ENCODE peak calls at places on chromosomes 7 and 10, in four cellular contexts. S, Y, H and T are unnamed samples. For H3K4me1 and H3K36me3, the result is how much of the 10 kb centered on the place peaks cover.

GRCh38 chr10:47230957-47231356 is 69.0 kb upstream of the GDF10 start:
- DNase-seq in H (no peak), S (no peak), Y (no peak), T (no peak)

GRCh38 chr7:156614434-156615264 is 25.9 kb upstream of the RNF32 start:
- DNase-seq in H (no peak), Y (no peak), S (no peak), T (no peak)

GRCh38 chr10:49655099-49655498 is 24.4 kb upstream of the C10orf53 start:
- DNase-seq in H (no peak), S (no peak), Y (no peak), T (no peak)

GRCh38 chr7:114703677-114704076 is 218.2 kb upstream of the MDFIC start:
- DNase-seq in H (no peak), Y (no peak), S (peak), T (no peak)

GRCh38 chr10:6778992-6779701 is 199.1 kb upstream of the PRKCQ start:
- DNase-seq in H (peak), S (peak), Y (no peak), T (no peak)

GRCh38 chr10:50653142-50653541 is 29.4 kb upstream of the SGMS1 start:
- DNase-seq in Y (no peak), H (no peak), S (peak), T (no peak)

GRCh38 chr10:61943699-61944444 is 42.4 kb downstream of the ARID5B start:
- DNase-seq in H (no peak), S (peak), Y (no peak), T (no peak)

GRCh38 chr7:5083291-5083690 is 37.6 kb downstream of the RBAK start:
- DNase-seq in H (no peak), Y (no peak), S (no peak), T (no peak)

GRCh38 chr7:18126274-18126673 is 98.6 kb upstream of the PRPS1L1 start:
- DNase-seq in S (no peak), Y (no peak), H (no peak), T (no peak)

GRCh38 chr7:96120445-96120844 is 201.5 kb downstream of the SLC25A13 start:
- DNase-seq in Y (no peak), S (no peak), H (no peak), T (no peak)

GRCh38 chr10:42984761-42985325 is 92.0 kb upstream of the RET start:
- DNase-seq in S (no peak), H (no peak), Y (no peak), T (no peak)

GRCh38 chr10:132518572-132519381 is 18.8 kb upstream of the INPP5A start:
- DNase-seq in S (no peak), Y (peak), H (no peak), T (peak)

GRCh38 chr10:127125331-127125730 is 71.1 kb downstream of the INSYN2A start:
- DNase-seq in Y (no peak), H (no peak), S (no peak), T (no peak)

GRCh38 chr10:103273026-103273425 is 3.9 kb upstream of the INA start:
- DNase-seq in Y (no peak), H (peak), S (peak), T (no peak)

GRCh38 chr7:47513741-47514241 is 68.1 kb downstream of the TNS3 start:
- DNase-seq in S (peak), Y (no peak), H (no peak), T (no peak)

GRCh38 chr10:87654212-87654611 is 5.5 kb upstream of the PAPSS2 start:
- DNase-seq in H (no peak), Y (no peak), S (no peak), T (no peak)

GRCh38 chr7:73830872-73831655 is at the start of gene CLDN4:
- DNase-seq in Y (no peak), S (no peak), H (no peak), T (no peak)

GRCh38 chr10:63128443-63128842 is 4.7 kb upstream of the NRBF2 start:
- DNase-seq in S (peak), Y (no peak), H (no peak), T (no peak)

GRCh38 chr10:119330342-119330741 is 123.0 kb downstream of the GRK5 start:
- DNase-seq in S (no peak), H (no peak), Y (no peak), T (no peak)

GRCh38 chr7:135260930-135261721 is 27.5 kb downstream of the STRA8 start:
- DNase-seq in Y (no peak), H (no peak), S (no peak), T (no peak)

GRCh38 chr7:95059842-95060313 is 152.5 kb downstream of the PPP1R9A start:
- DNase-seq in S (no peak), H (no peak), Y (no peak), T (peak)

GRCh38 chr7:119175916-119176627 is 951.6 kb downstream of the ANKRD7 start:
- DNase-seq in Y (no peak), S (peak), H (peak), T (peak)

GRCh38 chr10:99921948-99922347 is 87.8 kb downstream of the DNMBP start:
- DNase-seq in H (no peak), Y (no peak), S (no peak), T (no peak)

GRCh38 chr7:28586736-28587135 is 174.4 kb downstream of the CREB5 start:
- DNase-seq in S (no peak), H (no peak), Y (no peak), T (no peak)

GRCh38 chr7:47314728-47315601 is 266.9 kb downstream of the TNS3 start:
- DNase-seq in Y (no peak), S (peak), H (no peak), T (peak)

GRCh38 chr10:86071758-86072157 is 294.8 kb downstream of the GRID1 start:
- DNase-seq in S (no peak), Y (no peak), H (no peak), T (no peak)

GRCh38 chr7:48424731-48425130 is 253.5 kb downstream of the ABCA13 start:
- DNase-seq in H (no peak), S (no peak), Y (no peak), T (no peak)

GRCh38 chr7:78530351-78530750 is 731.8 kb downstream of the PHTF2 start:
- DNase-seq in S (peak), Y (no peak), H (no peak), T (no peak)

GRCh38 chr7:116101709-116102108 is 71.1 kb upstream of the TFEC start:
- DNase-seq in H (no peak), Y (no peak), S (peak), T (no peak)

GRCh38 chr7:7719235-7719634 is 828 bp upstream of the RPA3 start:
- DNase-seq in Y (no peak), S (peak), H (peak), T (no peak)

GRCh38 chr10:103800789-103801540 is 54.4 kb downstream of the SH3PXD2A start:
- DNase-seq in H (peak), Y (no peak), S (no peak), T (no peak)

GRCh38 chr7:139753693-139754111 is 24.1 kb downstream of the HIPK2 start:
- DNase-seq in H (no peak), S (no peak), Y (no peak), T (no peak)

GRCh38 chr10:71924771-71925170 is 39.4 kb upstream of the CHST3 start:
- DNase-seq in Y (no peak), H (no peak), S (no peak), T (no peak)

GRCh38 chr10:55370021-55370420 is 569.0 kb upstream of the PCDH15 start:
- DNase-seq in S (peak), H (no peak), Y (no peak), T (no peak)

GRCh38 chr7:35992436-35992835 is 160.6 kb upstream of the EEPD1 start:
- DNase-seq in S (no peak), H (peak), Y (no peak), T (no peak)

GRCh38 chr10:21175797-21176196 is 278.7 kb upstream of the NEBL start:
- DNase-seq in H (no peak), Y (no peak), S (no peak), T (no peak)

GRCh38 chr10:21173433-21173963 is 276.4 kb upstream of the NEBL start:
- DNase-seq in S (no peak), H (no peak), Y (no peak), T (no peak)

GRCh38 chr10:21174670-21175495 is 277.8 kb upstream of the NEBL start:
- DNase-seq in Y (no peak), S (no peak), H (no peak), T (no peak)

GRCh38 chr10:21172774-21173432 is 275.8 kb upstream of the NEBL start:
- DNase-seq in Y (no peak), S (no peak), H (no peak), T (no peak)

DNA sequence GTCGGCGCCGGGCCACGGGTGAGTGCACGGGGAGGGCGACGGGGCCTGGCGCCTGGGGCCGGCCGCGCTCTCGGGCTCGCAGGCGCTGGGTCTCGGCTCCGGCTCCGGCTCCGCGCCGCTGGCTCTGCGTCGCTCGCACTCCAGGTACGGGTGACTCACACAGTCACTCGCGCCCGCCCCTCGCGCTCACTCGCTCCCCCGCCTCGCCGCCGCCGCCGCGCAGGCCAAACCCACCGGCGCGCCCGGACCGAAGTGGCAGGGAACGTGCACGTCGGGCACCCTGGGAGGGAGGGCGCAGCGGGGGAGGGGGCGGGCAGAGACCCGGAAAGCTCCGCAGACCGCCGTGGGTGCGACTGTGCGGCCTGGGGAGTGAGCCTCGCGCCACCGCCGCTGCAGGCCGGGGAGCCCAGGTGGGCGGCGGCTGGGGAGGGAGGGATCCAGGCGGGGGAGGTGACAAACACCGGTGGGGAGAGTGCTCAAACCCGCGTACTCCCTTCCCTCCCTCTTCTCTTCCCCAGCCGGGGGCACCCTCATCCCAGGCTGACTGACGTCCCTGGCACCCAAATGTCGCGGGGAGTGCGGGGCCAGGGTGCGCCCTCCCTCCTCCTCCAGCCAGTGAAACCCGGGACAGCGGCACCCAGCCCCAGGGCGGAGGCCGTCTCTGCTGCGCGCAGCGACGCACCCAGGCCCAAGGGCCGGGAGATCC is 277.0 kb upstream of the NEBL start:
- DNase-seq in S (no peak), H (no peak), Y (no peak), T (peak)
- H3K4me3 ChIP-seq in S (peak), H (peak), Y (peak), T (peak)

GRCh38 chr7:129951076-129952011 is 1.4 kb downstream of the UBE2H start:
- DNase-seq in Y (no peak), H (no peak), S (peak), T (no peak)
- H3K4me1 ChIP-seq in Y (under half), H (under half), S (under half), T (under half)

GRCh38 chr10:114044251-114045070 is 795 bp downstream of the ADRB1 start:
- DNase-seq in H (no peak), Y (no peak), S (no peak), T (peak)

GRCh38 chr10:114043532-114044250 is at the start of gene ADRB1:
- DNase-seq in S (peak), Y (peak), H (peak), T (peak)

GRCh38 chr10:114048472-114048871 is 4.8 kb downstream of the ADRB1 start:
- DNase-seq in Y (no peak), H (no peak), S (no peak), T (no peak)

GRCh38 chr10:114045071-114045737 is 1.5 kb downstream of the ADRB1 start:
- DNase-seq in S (no peak), H (no peak), Y (no peak), T (peak)

GRCh38 chr10:114045738-114046458 is 2.2 kb downstream of the ADRB1 start:
- DNase-seq in Y (no peak), H (no peak), S (no peak), T (no peak)
- H3K36me3 ChIP-seq in Y (under half), H (under half), S (under half), T (under half)

DNA sequence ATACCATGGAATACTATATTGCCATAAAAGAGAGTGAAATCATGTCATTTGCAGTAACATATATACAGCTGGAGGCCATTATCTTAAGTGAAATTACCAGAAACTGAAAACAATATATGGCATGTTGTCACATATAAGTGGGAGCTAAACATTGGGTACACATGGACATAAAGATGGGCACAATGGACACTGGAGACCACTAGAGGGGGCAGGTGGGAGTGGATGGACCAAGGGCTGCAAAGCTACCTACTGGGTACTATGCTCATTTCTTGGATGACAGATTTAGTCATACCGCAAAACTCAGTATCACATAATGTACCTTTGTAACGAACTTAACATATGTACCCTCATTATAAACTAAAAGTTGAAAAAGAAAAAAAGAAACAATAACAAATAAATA is 1167.6 kb downstream of the NXPH1 start:
- DNase-seq in Y (no peak), S (no peak), H (no peak), T (no peak)
- H3K4me3 ChIP-seq in Y (no peak), S (no peak), H (no peak), T (no peak)

GRCh38 chr10:11602357-11602756 is 9.1 kb downstream of the USP6NL start:
- DNase-seq in Y (no peak), S (no peak), H (no peak), T (no peak)

GRCh38 chr10:11603741-11604140 is 7.7 kb downstream of the USP6NL start:
- DNase-seq in S (no peak), Y (no peak), H (no peak), T (no peak)

GRCh38 chr10:11605807-11606408 is 5.5 kb downstream of the USP6NL start:
- DNase-seq in H (no peak), S (no peak), Y (no peak), T (no peak)

GRCh38 chr10:11602919-11603523 is 8.4 kb downstream of the USP6NL start:
- DNase-seq in Y (no peak), H (no peak), S (peak), T (no peak)

GRCh38 chr10:11604742-11605650 is 6.5 kb downstream of the USP6NL start:
- DNase-seq in S (no peak), H (no peak), Y (no peak), T (no peak)
- H3K4me1 ChIP-seq in S (under half), H (under half), Y (under half), T (under half)

GRCh38 chr10:14699482-14699881 is 75.2 kb downstream of the FAM107B start:
- DNase-seq in Y (no peak), S (no peak), H (no peak), T (no peak)
- H3K36me3 ChIP-seq in Y (under half), S (under half), H (under half), T (under half)